ENCODE peak calls at places on chromosome 14, in four cellular contexts. Y is neural progenitor cell, X is nephron progenitor cell, M is foreskin fibroblast. S is an unnamed sample.

GRCh38 chr14:58637391-58638230 is at the start of gene DACT1:
- DNase-seq in M (peak), Y (peak), X (peak), S (peak)

GRCh38 chr14:71418591-71419245 is 511.5 kb downstream of the PCNX1 start:
- DNase-seq in M (no peak), X (no peak), Y (no peak), S (no peak)

GRCh38 chr14:67759916-67760315 is 56.5 kb downstream of the ZFYVE26 start:
- DNase-seq in Y (no peak), X (no peak), M (no peak), S (no peak)

GRCh38 chr14:36373982-36374673 is 53.7 kb upstream of the MBIP start:
- DNase-seq in Y (peak), X (peak), M (peak), S (peak)

GRCh38 chr14:91309756-91310280 is 65.3 kb upstream of the GPR68 start:
- DNase-seq in X (no peak), M (no peak), Y (no peak), S (no peak)

GRCh38 chr14:88208858-88209257 is 114.2 kb downstream of the KCNK10 start:
- DNase-seq in M (no peak), Y (no peak), X (no peak), S (no peak)

GRCh38 chr14:83425138-83425537 is 1891.5 kb upstream of the SEL1L start:
- DNase-seq in Y (no peak), X (no peak), M (peak), S (no peak)

GRCh38 chr14:81519200-81519998 is 14.3 kb downstream of the SEL1L start:
- DNase-seq in M (no peak), Y (no peak), X (no peak), S (no peak)

GRCh38 chr14:68146812-68147211 is 327.2 kb downstream of the RAD51B start:
- DNase-seq in Y (no peak), X (no peak), M (peak), S (peak)

GRCh38 chr14:71538288-71538687 is 393.9 kb upstream of the RGS6 start:
- DNase-seq in X (no peak), M (no peak), Y (no peak), S (no peak)

GRCh38 chr14:104503691-104504090 is 75.9 kb upstream of the C14orf180 start:
- DNase-seq in X (no peak), M (no peak), Y (no peak), S (no peak)

GRCh38 chr14:52706286-52706685 is 714 bp upstream of the PSMC6 start:
- DNase-seq in M (no peak), Y (no peak), X (no peak), S (peak)

GRCh38 chr14:98229676-98230366 is 1042.2 kb downstream of the BCL11B start:
- DNase-seq in M (no peak), Y (no peak), X (no peak), S (no peak)

GRCh38 chr14:80456200-80456599 is 244.9 kb upstream of the DIO2 start:
- DNase-seq in M (peak), Y (no peak), X (no peak), S (no peak)

GRCh38 chr14:95361373-95362179 is 41.9 kb upstream of the CLMN start:
- DNase-seq in X (peak), M (no peak), Y (peak), S (peak)

GRCh38 chr14:102500724-102501123 is 8.9 kb downstream of the ANKRD9 start:
- DNase-seq in M (no peak), X (no peak), Y (no peak), S (no peak)

GRCh38 chr14:74395094-74395493 is 30.9 kb downstream of the SYNDIG1L start:
- DNase-seq in M (no peak), X (no peak), Y (no peak), S (no peak)

GRCh38 chr14:92121670-92122350 is at the start of the genes CPSF2 and NDUFB1:
- DNase-seq in M (peak), X (peak), Y (peak), S (peak)

GRCh38 chr14:72519543-72519942 is 374.4 kb downstream of the DPF3 start:
- DNase-seq in M (no peak), Y (no peak), X (no peak), S (no peak)

GRCh38 chr14:22071001-22071400 is 397.4 kb upstream of the OR4E1 start:
- DNase-seq in Y (no peak), X (no peak), M (no peak), S (no peak)

GRCh38 chr14:39173198-39173597 is 1.9 kb upstream of the PNN start:
- DNase-seq in X (no peak), Y (no peak), M (no peak), S (no peak)

GRCh38 chr14:69571879-69572633 is 2.6 kb downstream of the CCDC177 start:
- DNase-seq in Y (no peak), M (no peak), X (no peak), S (peak)

GRCh38 chr14:20412876-20413784 is at the start of gene TEP1:
- DNase-seq in X (peak), M (peak), Y (peak), S (peak)

GRCh38 chr14:52328286-52328685 is 14.2 kb downstream of the PTGER2 start:
- DNase-seq in M (peak), Y (no peak), X (no peak), S (no peak)

GRCh38 chr14:74867673-74868072 is 8.3 kb downstream of the PROX2 start:
- DNase-seq in M (peak), Y (no peak), X (no peak), S (no peak)

GRCh38 chr14:59303216-59303615 is 114.7 kb downstream of the DAAM1 start:
- DNase-seq in X (no peak), M (no peak), Y (no peak), S (no peak)

GRCh38 chr14:61553730-61554641 is 141.3 kb upstream of the HIF1A start:
- DNase-seq in Y (peak), X (no peak), M (peak), S (peak)

GRCh38 chr14:74085047-74085637 is 386 bp downstream of the LIN52 start:
- DNase-seq in Y (peak), M (peak), X (peak), S (no peak)

GRCh38 chr14:32077081-32078029 is at the start of gene ARHGAP5:
- DNase-seq in Y (peak), M (no peak), X (peak), S (peak)

DNA sequence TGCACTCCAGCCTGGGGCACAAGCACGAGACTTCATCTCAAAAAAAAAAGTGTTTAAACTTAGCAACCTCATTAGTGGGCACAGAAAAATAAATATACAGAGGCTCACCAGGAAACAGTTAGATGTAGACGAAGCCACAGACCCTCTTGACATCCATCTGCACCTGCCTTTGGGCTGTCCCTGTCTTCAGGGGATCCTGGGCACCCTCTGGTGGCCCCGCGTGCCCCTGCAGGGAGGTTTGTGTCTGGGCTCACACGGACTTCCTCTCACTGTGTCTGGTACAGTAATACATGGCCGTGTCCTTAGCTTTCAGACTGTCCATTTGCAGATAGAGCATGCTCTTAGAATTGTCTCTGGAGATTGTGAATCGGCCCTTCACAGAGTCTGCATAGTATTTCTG is 916.5 kb downstream of the TMEM121 start:
- DNase-seq in M (no peak), Y (no peak), X (no peak), S (peak)
- TF ChIP-seq CTCF in M (no peak), Y (no peak), X (no peak), S (no peak)

DNA sequence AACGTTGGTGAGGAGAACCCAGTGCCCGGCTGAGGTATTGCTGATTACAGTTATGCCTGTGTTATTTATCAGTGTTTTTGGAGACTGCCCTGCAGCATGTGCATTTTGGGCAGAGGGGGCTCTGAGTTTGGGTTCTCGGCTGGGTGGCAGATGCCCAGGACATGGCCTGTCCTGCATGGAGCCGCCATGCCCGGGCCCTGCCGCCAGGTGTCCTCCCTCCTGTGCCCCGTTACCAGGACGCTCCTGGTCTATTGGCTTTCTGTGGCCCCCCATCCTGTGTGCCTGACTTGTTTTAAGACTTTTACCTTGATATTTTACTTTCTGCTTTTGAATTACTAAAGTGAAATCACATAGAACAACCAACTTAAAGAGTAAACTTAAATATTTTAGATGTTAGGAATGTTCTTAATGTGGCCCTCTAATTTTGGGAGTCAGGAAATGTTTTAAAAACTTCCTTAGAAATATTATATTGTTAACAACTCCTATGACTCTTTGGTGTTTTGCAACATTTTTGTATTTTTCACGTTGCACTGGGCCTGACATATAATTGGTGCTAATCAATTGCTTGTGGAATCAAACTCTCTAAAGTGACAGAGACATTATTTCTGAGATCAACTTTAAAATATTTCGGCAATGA is 51.8 kb downstream of the PRIMA1 start:
- DNase-seq in X (no peak), Y (peak), M (no peak), S (peak)
- TF ChIP-seq CTCF in X (peak), Y (peak), M (no peak), S (peak)

GRCh38 chr14:77131871-77132486 is 9.6 kb downstream of the ZDHHC22 start:
- DNase-seq in X (no peak), Y (no peak), M (no peak), S (no peak)
- TF ChIP-seq CTCF in X (no peak), Y (peak), M (no peak), S (no peak)

DNA sequence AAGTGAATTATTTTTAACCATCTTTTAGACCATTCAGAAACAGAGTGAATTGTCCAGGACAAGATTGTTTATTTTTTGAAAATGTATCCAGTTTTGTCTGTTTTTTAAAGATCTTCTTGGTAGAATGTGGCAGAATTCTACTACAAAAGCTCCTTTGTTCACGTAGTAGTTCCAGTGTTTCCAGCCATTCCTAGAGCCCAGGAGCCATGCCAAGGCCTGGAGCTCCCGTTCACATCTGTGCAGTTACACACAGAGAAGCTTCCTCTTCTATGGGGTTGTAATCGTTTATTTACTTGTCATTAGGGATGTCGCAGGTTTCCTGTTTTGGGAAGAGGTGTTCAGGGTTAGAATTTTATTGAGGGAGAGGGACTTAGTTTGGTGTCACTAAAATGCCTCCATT is 409.8 kb downstream of the NPAS3 start:
- DNase-seq in M (no peak), Y (no peak), X (no peak), S (no peak)
- TF ChIP-seq CTCF in M (no peak), Y (no peak), X (no peak), S (no peak)

GRCh38 chr14:35046751-35047536 is 872 bp downstream of the FAM177A1 start:
- DNase-seq in X (no peak), Y (no peak), M (no peak), S (no peak)
- TF ChIP-seq CTCF in X (no peak), Y (no peak), M (no peak), S (no peak)

DNA sequence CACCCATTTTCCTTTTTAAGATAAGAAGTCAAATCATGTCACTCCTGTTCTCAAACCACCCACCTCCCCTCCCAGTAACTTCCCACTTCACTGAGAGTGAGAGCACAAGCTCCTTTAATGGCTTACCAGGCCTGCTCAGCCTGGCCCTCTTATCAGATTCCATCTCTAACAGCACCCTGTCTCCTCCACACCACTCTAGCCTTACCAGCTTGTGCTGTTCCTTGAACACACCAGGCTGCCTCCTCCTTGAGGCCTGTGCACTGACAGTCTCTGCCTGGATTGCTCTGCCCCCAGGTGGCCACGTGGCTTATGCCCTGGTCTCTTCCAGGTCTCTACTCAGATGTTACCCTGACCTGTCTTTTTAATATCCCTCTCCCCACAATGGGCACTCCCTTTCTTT is 40.1 kb upstream of the EVL start:
- DNase-seq in Y (peak), X (no peak), M (no peak), S (peak)
- TF ChIP-seq CTCF in Y (peak), X (peak), M (peak), S (peak)

DNA sequence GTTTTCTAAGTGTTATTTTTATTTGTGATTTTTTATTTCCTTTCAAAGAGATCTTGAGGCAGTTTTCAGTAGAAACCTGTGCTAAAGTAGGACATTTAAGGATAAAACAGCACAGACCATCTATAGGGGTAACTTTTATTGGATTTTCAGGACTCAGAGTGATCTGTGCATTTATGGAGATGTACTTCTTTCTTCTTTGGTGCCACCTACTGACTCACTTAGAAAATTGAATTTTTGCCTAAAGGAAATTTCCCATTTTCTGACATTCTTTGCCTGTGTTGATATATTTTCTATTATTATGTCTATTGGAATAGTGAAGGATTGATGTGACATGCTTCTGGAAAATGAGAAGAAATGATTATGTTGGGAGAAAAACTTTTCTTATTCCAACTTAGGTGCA is 113.0 kb downstream of the UNC79 start:
- DNase-seq in Y (peak), M (peak), X (no peak), S (no peak)
- TF ChIP-seq CTCF in Y (peak), M (peak), X (peak), S (no peak)